ENCODE peak calls at places on chromosomes 3 and 15, in five cellular contexts. V, T, A, G and P are unnamed samples. For H3K27me3, the result is how much of the 10 kb centered on the place peaks cover.

GRCh38 chr3:155424041-155424605 is 130.6 kb upstream of the STRIT1 start:
- DNase-seq in V (no peak), T (no peak), A (no peak), G (no peak), P (no peak)

GRCh38 chr3:175065492-175065891 is 206.4 kb downstream of the NAALADL2 start:
- DNase-seq in V (no peak), T (no peak), A (no peak), G (no peak), P (no peak)

GRCh38 chr3:61530355-61530754 is 31.0 kb upstream of the PTPRG start:
- DNase-seq in V (peak), T (peak), A (peak), G (peak), P (no peak)

GRCh38 chr3:117898722-117899121 is 1135.9 kb downstream of the IGSF11 start:
- DNase-seq in V (peak), T (no peak), A (no peak), G (no peak), P (no peak)

GRCh38 chr15:90035095-90035834 is 34.1 kb downstream of the ZNF710 start:
- DNase-seq in V (peak), T (no peak), A (peak), G (peak), P (no peak)

GRCh38 chr15:90838066-90838465 is 30.3 kb upstream of the FURIN start:
- DNase-seq in V (no peak), T (no peak), A (peak), G (no peak), P (no peak)

GRCh38 chr15:49383266-49383665 is 39.8 kb upstream of the FGF7 start:
- DNase-seq in V (no peak), T (peak), A (no peak), G (no peak), P (peak)

GRCh38 chr3:1600206-1600605 is 498.5 kb upstream of the CNTN4 start:
- DNase-seq in V (no peak), T (no peak), A (no peak), G (no peak), P (no peak)

GRCh38 chr3:102248981-102249705 is 185.7 kb upstream of the ZPLD1 start:
- DNase-seq in V (no peak), T (peak), A (no peak), G (no peak), P (no peak)

GRCh38 chr15:26970712-26971210 is at the start of gene GABRG3:
- DNase-seq in V (peak), T (no peak), A (peak), G (no peak), P (no peak)

GRCh38 chr15:62985768-62986167 is 56.8 kb upstream of the TPM1 start:
- DNase-seq in V (peak), T (no peak), A (no peak), G (peak), P (peak)

GRCh38 chr3:108822167-108822897 is at the start of gene TRAT1:
- DNase-seq in V (no peak), T (no peak), A (no peak), G (no peak), P (no peak)

GRCh38 chr3:184039414-184039813 is 7.9 kb downstream of the HTR3D start:
- DNase-seq in V (no peak), T (peak), A (no peak), G (no peak), P (no peak)

GRCh38 chr3:24343084-24343783 is 151.4 kb downstream of the THRB start:
- DNase-seq in V (no peak), T (peak), A (no peak), G (peak), P (no peak)

GRCh38 chr3:5429517-5429890 is 242.0 kb downstream of the EDEM1 start:
- DNase-seq in V (no peak), T (no peak), A (no peak), G (no peak), P (no peak)

GRCh38 chr3:167679526-167679925 is 25.8 kb upstream of the WDR49 start:
- DNase-seq in V (no peak), T (no peak), A (no peak), G (no peak), P (no peak)

GRCh38 chr15:31372635-31373091 is 46.0 kb downstream of the KLF13 start:
- DNase-seq in V (peak), T (peak), A (peak), G (peak), P (peak)

GRCh38 chr3:186633481-186633880 is 6.7 kb upstream of the FETUB start:
- DNase-seq in V (no peak), T (no peak), A (no peak), G (no peak), P (no peak)

GRCh38 chr15:81235781-81236507 is 39.3 kb downstream of the IL16 start:
- DNase-seq in V (no peak), T (peak), A (no peak), G (peak), P (peak)

GRCh38 chr15:81296673-81297072 is 27.3 kb downstream of the STARD5 start:
- DNase-seq in V (no peak), T (no peak), A (no peak), G (no peak), P (no peak)

GRCh38 chr3:39982665-39983357 is 173.4 kb downstream of the MYRIP start:
- DNase-seq in V (no peak), T (no peak), A (no peak), G (no peak), P (no peak)

GRCh38 chr3:154819491-154819890 is 260.6 kb upstream of the MME start:
- DNase-seq in V (no peak), T (no peak), A (no peak), G (no peak), P (no peak)

GRCh38 chr15:66021801-66022525 is 152.7 kb downstream of the RAB11A start:
- DNase-seq in V (no peak), T (no peak), A (no peak), G (no peak), P (no peak)

GRCh38 chr15:24763891-24764290 is 88.3 kb downstream of the NPAP1 start:
- DNase-seq in V (no peak), T (no peak), A (no peak), G (no peak), P (no peak)

GRCh38 chr15:36766449-36766848 is 187.0 kb downstream of the CDIN1 start:
- DNase-seq in V (no peak), T (no peak), A (no peak), G (no peak), P (no peak)

GRCh38 chr3:119647843-119648575 is 12.4 kb downstream of the POPDC2 start:
- DNase-seq in V (no peak), T (peak), A (no peak), G (no peak), P (no peak)

GRCh38 chr3:189260556-189261493 is 89.1 kb downstream of the TPRG1 start:
- DNase-seq in V (peak), T (peak), A (no peak), G (no peak), P (no peak)

GRCh38 chr3:37125195-37125594 is 49.2 kb downstream of the LRRFIP2 start:
- DNase-seq in V (no peak), T (no peak), A (no peak), G (no peak), P (no peak)

GRCh38 chr3:161069441-161070251 is 35.5 kb downstream of the B3GALNT1 start:
- DNase-seq in V (no peak), T (peak), A (no peak), G (peak), P (peak)

GRCh38 chr3:14810070-14810732 is 8.6 kb upstream of the FGD5 start:
- DNase-seq in V (peak), T (peak), A (peak), G (no peak), P (no peak)

GRCh38 chr3:14806641-14807263 is 12.0 kb upstream of the FGD5 start:
- DNase-seq in V (no peak), T (peak), A (no peak), G (peak), P (no peak)

GRCh38 chr3:14808502-14809266 is 10.1 kb upstream of the FGD5 start:
- DNase-seq in V (no peak), T (no peak), A (no peak), G (no peak), P (no peak)

GRCh38 chr3:14805946-14806537 is 12.7 kb upstream of the FGD5 start:
- DNase-seq in V (no peak), T (no peak), A (no peak), G (no peak), P (no peak)

DNA sequence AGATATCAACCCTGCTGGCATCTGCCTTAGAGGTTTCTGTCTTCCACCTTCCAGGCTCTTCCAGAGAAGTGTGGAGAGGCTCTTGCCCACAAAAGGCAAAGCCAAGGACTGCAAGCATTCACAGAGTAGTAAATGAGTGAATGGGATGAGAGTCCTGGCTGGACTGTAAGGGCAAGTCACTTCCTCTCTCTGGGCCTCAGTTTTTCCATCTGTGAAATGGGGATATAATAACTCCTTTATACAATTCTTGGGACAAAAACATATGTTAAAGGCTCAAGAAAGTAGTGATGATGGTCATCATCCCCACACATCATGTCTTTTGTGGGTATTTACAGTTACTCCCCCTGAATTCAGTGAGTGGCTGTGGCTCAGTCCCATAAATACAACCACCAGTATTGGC is 10.7 kb upstream of the FGD5 start:
- DNase-seq in V (no peak), T (no peak), A (no peak), G (no peak), P (no peak)
- H3K27me3 ChIP-seq in V (under half), T (under half), A (under half), G (under half), P (under half)

GRCh38 chr15:78620839-78621421 is at the start of gene CHRNA3:
- DNase-seq in V (no peak), T (no peak), A (peak), G (no peak), P (no peak)
- H3K27me3 ChIP-seq in V (under half), T (half or more), A (under half), G (under half), P (under half)

GRCh38 chr3:123791417-123791816 is 92.7 kb downstream of the MYLK start:
- DNase-seq in V (no peak), T (peak), A (no peak), G (peak), P (peak)

GRCh38 chr3:123791898-123792297 is 92.2 kb downstream of the MYLK start:
- DNase-seq in V (no peak), T (peak), A (no peak), G (no peak), P (no peak)

GRCh38 chr3:123795471-123796251 is 88.5 kb downstream of the MYLK start:
- DNase-seq in V (no peak), T (no peak), A (no peak), G (no peak), P (no peak)

GRCh38 chr3:123792473-123793201 is 91.5 kb downstream of the MYLK start:
- DNase-seq in V (no peak), T (peak), A (no peak), G (no peak), P (no peak)

GRCh38 chr3:123793425-123793824 is 90.7 kb downstream of the MYLK start:
- DNase-seq in V (no peak), T (no peak), A (no peak), G (no peak), P (no peak)
- H3K27me3 ChIP-seq in V (under half), T (under half), A (under half), G (under half), P (under half)

GRCh38 chr15:71125831-71126453 is 10.7 kb downstream of the THSD4 start:
- DNase-seq in V (no peak), T (peak), A (peak), G (peak), P (no peak)

GRCh38 chr15:71127083-71127482 is 11.8 kb downstream of the THSD4 start:
- DNase-seq in V (no peak), T (no peak), A (no peak), G (no peak), P (no peak)

GRCh38 chr15:71128939-71129562 is 13.8 kb downstream of the THSD4 start:
- DNase-seq in V (no peak), T (peak), A (no peak), G (no peak), P (no peak)

GRCh38 chr15:71131601-71132357 is 16.5 kb downstream of the THSD4 start:
- DNase-seq in V (no peak), T (peak), A (no peak), G (no peak), P (no peak)

DNA sequence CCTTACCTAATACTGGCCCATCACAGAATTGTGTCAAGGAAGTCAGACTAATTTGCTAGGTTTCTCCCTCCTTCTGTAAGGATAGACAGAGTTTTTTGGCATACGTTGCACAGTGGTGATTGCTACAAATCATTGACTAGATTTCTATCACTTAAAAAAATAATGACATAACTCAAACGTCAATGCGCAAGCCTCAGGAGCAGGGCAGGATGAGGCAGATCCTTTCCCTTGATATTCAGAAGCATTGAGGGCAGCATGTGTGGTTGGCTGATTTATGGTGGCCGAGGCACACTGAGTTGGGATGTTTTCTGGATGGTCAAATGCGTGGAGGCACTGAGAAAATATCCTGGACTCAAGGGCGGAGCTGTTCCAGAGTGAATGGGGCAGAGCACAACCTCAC is 14.4 kb downstream of the THSD4 start:
- DNase-seq in V (no peak), T (no peak), A (no peak), G (no peak), P (no peak)
- H3K27me3 ChIP-seq in V (under half), T (under half), A (under half), G (under half), P (under half)

GRCh38 chr15:96416218-96416933 is 85.9 kb downstream of the NR2F2 start:
- DNase-seq in V (no peak), T (no peak), A (peak), G (no peak), P (no peak)

GRCh38 chr15:96416934-96417759 is 86.6 kb downstream of the NR2F2 start:
- DNase-seq in V (no peak), T (peak), A (peak), G (no peak), P (no peak)

GRCh38 chr15:96415513-96416217 is 85.2 kb downstream of the NR2F2 start:
- DNase-seq in V (no peak), T (no peak), A (no peak), G (no peak), P (no peak)

GRCh38 chr15:96417760-96418130 is 87.2 kb downstream of the NR2F2 start:
- DNase-seq in V (no peak), T (no peak), A (no peak), G (no peak), P (no peak)

DNA sequence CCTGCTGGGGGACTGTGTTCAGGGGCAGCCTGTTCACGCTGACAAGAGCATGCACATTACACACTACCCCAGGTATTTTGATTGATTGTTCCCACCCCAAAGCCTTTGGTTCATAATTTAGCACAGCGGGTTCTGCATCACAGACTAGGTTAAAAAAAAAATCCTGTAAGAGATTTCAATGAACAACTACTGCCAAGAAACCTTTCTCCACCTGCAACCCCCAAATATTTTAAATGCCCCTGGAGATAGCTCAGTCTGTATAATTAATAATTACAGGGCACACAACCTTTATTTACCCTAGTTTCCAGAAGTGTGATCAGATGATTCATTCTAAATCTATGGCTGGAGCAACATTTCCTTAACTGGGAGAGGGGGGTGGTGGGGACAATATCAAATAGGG is 87.6 kb downstream of the NR2F2 start:
- DNase-seq in V (no peak), T (no peak), A (no peak), G (no peak), P (no peak)
- H3K27me3 ChIP-seq in V (half or more), T (half or more), A (half or more), G (under half), P (half or more)

GRCh38 chr15:75545066-75545465 is 34.0 kb downstream of the PTPN9 start:
- DNase-seq in V (no peak), T (no peak), A (no peak), G (no peak), P (no peak)
- H3K27me3 ChIP-seq in V (under half), T (under half), A (under half), G (under half), P (under half)

DNA sequence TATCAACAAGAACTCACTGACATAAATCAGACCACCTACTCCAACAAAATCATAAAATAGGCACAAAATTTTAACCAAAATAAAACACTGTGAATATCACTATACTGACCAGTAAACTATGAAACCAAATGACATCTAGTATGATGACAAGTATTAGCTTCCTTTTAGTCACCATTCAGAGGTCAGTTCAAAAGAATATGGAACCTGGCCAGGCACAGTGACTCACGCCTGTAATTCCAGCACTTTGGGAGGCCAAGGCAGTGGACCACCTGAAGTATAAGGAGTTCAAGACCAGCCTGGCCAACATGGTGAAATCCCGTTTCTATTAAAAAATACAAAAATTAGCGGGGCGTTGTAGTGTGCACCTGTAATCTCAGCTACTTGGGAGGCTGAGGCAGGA is 65.8 kb downstream of the SMARCC1 start:
- DNase-seq in V (no peak), T (peak), A (no peak), G (peak), P (no peak)
- H3K27me3 ChIP-seq in V (under half), T (under half), A (under half), G (under half), P (under half)